ENCODE peak calls at places on chromosomes 1 and 21, in five cellular contexts. P, E, X, W and H are unnamed samples.

GRCh38 chr1:63868220-63868897 is 94.5 kb downstream of the ROR1 start:
- DNase-seq in X (no peak), E (no peak), W (no peak), P (no peak), H (no peak)

GRCh38 chr1:116175621-116176020 is 64.4 kb downstream of the MAB21L3 start:
- DNase-seq in E (no peak), X (no peak), W (no peak), P (no peak), H (no peak)

GRCh38 chr1:28194326-28195035 is 18.0 kb upstream of the PTAFR start:
- DNase-seq in E (no peak), W (no peak), X (peak; percentile 43), P (no peak), H (no peak)

GRCh38 chr1:110477041-110477440 is 26.1 kb downstream of the PROK1 start:
- DNase-seq in E (no peak), P (no peak), W (no peak), X (no peak), H (no peak)

GRCh38 chr1:203751051-203751450 is 13.9 kb upstream of the LAX1 start:
- DNase-seq in P (no peak), W (no peak), X (no peak), E (no peak), H (no peak)

GRCh38 chr1:154539486-154540483 is 18.7 kb downstream of the UBE2Q1 start:
- DNase-seq in P (no peak), X (no peak), W (no peak), E (no peak), H (no peak)

GRCh38 chr1:68087184-68087583 is 36.8 kb upstream of the DIRAS3 start:
- DNase-seq in X (no peak), W (no peak), E (no peak), P (no peak), H (no peak)

GRCh38 chr1:42784946-42785693 is at the start of gene TMEM269:
- DNase-seq in E (peak; percentile 55), P (no peak), X (peak; percentile 81), W (peak; percentile 13), H (peak; percentile 55)

GRCh38 chr1:15106608-15107007 is 46.9 kb upstream of the TMEM51 start:
- DNase-seq in E (no peak), P (no peak), X (peak; percentile 36), W (no peak), H (no peak)

GRCh38 chr1:60427194-60427593 is 353.6 kb upstream of the C1orf87 start:
- DNase-seq in X (no peak), P (no peak), E (no peak), W (no peak), H (no peak)

GRCh38 chr21:46060596-46061061 is 37.3 kb upstream of the COL6A2 start:
- DNase-seq in E (peak; percentile 74), W (no peak), X (peak; percentile 65), P (peak; percentile 75), H (peak; percentile 71)

GRCh38 chr1:162003061-162003824 is 20.4 kb downstream of the OLFML2B start:
- DNase-seq in P (no peak), E (no peak), X (no peak), W (no peak), H (no peak)

GRCh38 chr1:203992440-203992839 is 80.5 kb upstream of the SOX13 start:
- DNase-seq in X (no peak), E (no peak), W (no peak), P (no peak), H (no peak)

GRCh38 chr1:187842406-187843165 is 1013.8 kb downstream of the PLA2G4A start:
- DNase-seq in E (no peak), W (no peak), P (no peak), X (no peak), H (no peak)

GRCh38 chr1:41639332-41639936 is 155.0 kb upstream of the EDN2 start:
- DNase-seq in W (no peak), X (peak; percentile 78), P (no peak), E (no peak), H (no peak)

GRCh38 chr1:221722254-221723017 is 19.5 kb downstream of the DUSP10 start:
- DNase-seq in E (no peak), P (no peak), X (no peak), W (no peak), H (no peak)

GRCh38 chr1:54499097-54500029 is 48.7 kb upstream of the ACOT11 start:
- DNase-seq in P (no peak), E (peak; percentile 50), W (no peak), X (peak; percentile 67), H (no peak)

GRCh38 chr1:245046764-245047163 is 108.0 kb upstream of the KIF26B start:
- DNase-seq in E (no peak), X (no peak), W (no peak), P (no peak), H (no peak)

GRCh38 chr1:30933874-30934252 is 25.3 kb upstream of the SDC3 start:
- DNase-seq in X (no peak), P (no peak), W (no peak), E (no peak), H (no peak)

GRCh38 chr1:9281071-9281827 is 11.4 kb upstream of the SPSB1 start:
- DNase-seq in X (no peak), E (no peak), P (no peak), W (no peak), H (peak; percentile 35)

GRCh38 chr1:204560590-204560989 is 44.4 kb downstream of the MDM4 start:
- DNase-seq in X (no peak), W (no peak), P (no peak), E (no peak), H (no peak)